ENCODE peak calls at places on chromosome 6, in four cellular contexts. U is NAMALWA, C is activated T-cell treated with anti-CD3 and anti-CD28 coated beads for 1 hour, D is endodermal cell. Y is an unnamed sample.
A peak's percentile ranks its signal among the peaks of the same experiment; 100 is the strongest.

GRCh38 chr6:66851930-66852329 is 1144.9 kb upstream of the EYS start:
- DNase-seq in U (no peak), C (no peak), D (no peak), Y (no peak)

GRCh38 chr6:106360410-106360988 is at the start of gene CRYBG1:
- DNase-seq in U (no peak), C (peak; percentile 52), D (peak; percentile 99), Y (peak; percentile 67)

GRCh38 chr6:149918151-149918905 is 4.6 kb downstream of the RAET1G start:
- DNase-seq in U (no peak), C (no peak), D (peak; percentile 23), Y (no peak)

GRCh38 chr6:109318328-109318876 is 63.9 kb downstream of the CD164 start:
- DNase-seq in U (no peak), C (no peak), D (no peak), Y (no peak)

GRCh38 chr6:141484726-141485125 is 648.0 kb upstream of the GJE1 start:
- DNase-seq in U (peak; percentile 84), C (no peak), D (no peak), Y (no peak)

GRCh38 chr6:3017304-3017703 is 17.6 kb downstream of the NQO2 start:
- DNase-seq in U (no peak), C (no peak), D (peak; percentile 28), Y (no peak)

GRCh38 chr6:30721198-30722024 is 1.3 kb downstream of the TUBB start:
- DNase-seq in U (peak; percentile 92), C (peak; percentile 98), D (peak; percentile 92), Y (peak; percentile 95)

GRCh38 chr6:43570876-43571441 is 4.9 kb downstream of the XPO5 start:
- DNase-seq in U (no peak), C (no peak), D (no peak), Y (no peak)

GRCh38 chr6:136426627-136427377 is 123.4 kb downstream of the MAP7 start:
- DNase-seq in U (no peak), C (no peak), D (no peak), Y (no peak)

GRCh38 chr6:71403422-71404134 is 115.0 kb downstream of the OGFRL1 start:
- DNase-seq in U (no peak), C (no peak), D (peak; percentile 60), Y (no peak)

GRCh38 chr6:160900031-160900430 is 91.5 kb upstream of the MAP3K4 start:
- DNase-seq in U (no peak), C (no peak), D (peak; percentile 61), Y (no peak)

GRCh38 chr6:31663961-31664789 is 622 bp downstream of the GPANK1 start:
- DNase-seq in U (peak; percentile 23), C (no peak), D (peak; percentile 64), Y (no peak)

GRCh38 chr6:16697437-16698162 is 63.7 kb downstream of the ATXN1 start:
- DNase-seq in U (no peak), C (no peak), D (no peak), Y (no peak)

GRCh38 chr6:47042238-47042843 is at the start of gene ADGRF1:
- DNase-seq in U (no peak), C (no peak), D (no peak), Y (no peak)

GRCh38 chr6:31968791-31969711 is 2.9 kb downstream of the DXO start:
- DNase-seq in U (no peak), C (no peak), D (no peak), Y (no peak)